ENCODE peak calls at places on chromosomes 11 and 22, in eight cellular contexts. O is HFF-Myc; J is activated CD4-positive, CD25-positive, alpha-beta regulatory T cell treated with anti-CD3 and anti-CD28 coated beads, Interleukin-2, amount 50 U/mL, for 72 hours; Y is EL; C is HuH-7.5; L is AG09319; D is substantia nigra; U is GM12891. N is an unnamed sample.

GRCh38 chr11:1192741-1193325 is 30.0 kb upstream of the MUC5B start:
- DNase-seq in U (no peak), L (no peak), O (no peak), D (no peak), J (peak; percentile 2), Y (no peak), C (no peak), N (no peak)

GRCh38 chr11:18527512-18527911 is 770 bp upstream of the TSG101 start:
- DNase-seq in U (no peak), D (no peak), Y (peak; percentile 46), C (no peak), O (no peak), J (no peak), L (peak; percentile 50), N (no peak)

GRCh38 chr11:121426476-121427454 is 25.3 kb upstream of the SORL1 start:
- DNase-seq in L (no peak), O (no peak), J (peak; percentile 64), C (peak; percentile 27), D (peak; percentile 22), Y (no peak), U (no peak), N (no peak)

GRCh38 chr11:70397336-70397982 is 870 bp upstream of the CTTN start:
- DNase-seq in U (no peak), O (no peak), D (no peak), J (no peak), Y (peak; percentile 51), L (no peak), C (peak; percentile 65), N (no peak)

GRCh38 chr11:108589136-108589535 is 4.4 kb downstream of the EXPH5 start:
- DNase-seq in U (no peak), C (no peak), O (no peak), Y (no peak), J (no peak), L (no peak), D (no peak), N (no peak)

GRCh38 chr22:35766654-35767580 is 49.2 kb downstream of the APOL5 start:
- DNase-seq in L (no peak), U (no peak), D (no peak), J (no peak), Y (no peak), O (no peak), C (no peak), N (no peak)

GRCh38 chr22:37409557-37409956 is 17.7 kb downstream of the ELFN2 start:
- DNase-seq in J (no peak), O (no peak), U (no peak), C (no peak), D (no peak), Y (no peak), L (no peak), N (no peak)

GRCh38 chr11:75013051-75013450 is 24.3 kb downstream of the NEU3 start:
- DNase-seq in C (no peak), O (no peak), U (no peak), D (no peak), J (no peak), Y (no peak), L (no peak), N (no peak)

GRCh38 chr11:70020336-70021214 is 57.5 kb upstream of the ANO1 start:
- DNase-seq in L (no peak), D (no peak), J (no peak), Y (no peak), C (no peak), O (no peak), U (no peak), N (no peak)

GRCh38 chr22:42978453-42979103 is 36.4 kb downstream of the PACSIN2 start:
- DNase-seq in J (no peak), L (no peak), U (no peak), D (no peak), Y (peak; percentile 64), O (no peak), C (no peak), N (no peak)

GRCh38 chr11:40384991-40385390 is 1074.5 kb downstream of the LRRC4C start:
- DNase-seq in C (no peak), D (no peak), L (peak; percentile 44), J (no peak), Y (peak; percentile 46), O (peak; percentile 83), U (no peak), N (no peak)

GRCh38 chr11:12389676-12390075 is 12.3 kb downstream of the PARVA start:
- DNase-seq in C (no peak), O (no peak), L (no peak), Y (no peak), J (no peak), D (no peak), U (no peak), N (no peak)

GRCh38 chr11:14202263-14203173 is 156.5 kb downstream of the RRAS2 start:
- DNase-seq in J (no peak), D (no peak), L (no peak), Y (no peak), U (peak; percentile 11), O (no peak), C (no peak), N (no peak)

GRCh38 chr11:44096360-44097188 is 1.1 kb downstream of the EXT2 start:
- DNase-seq in L (no peak), J (no peak), D (no peak), Y (peak; percentile 65), U (no peak), O (no peak), C (no peak), N (no peak)

GRCh38 chr11:4531666-4532065 is 13.3 kb upstream of the OR52M1 start:
- DNase-seq in U (no peak), L (no peak), J (no peak), O (no peak), Y (no peak), C (no peak), D (no peak), N (no peak)

GRCh38 chr11:99020324-99021225 is at the start of gene CNTN5:
- DNase-seq in U (no peak), D (peak; percentile 14), L (no peak), Y (peak; percentile 1), C (no peak), J (no peak), O (no peak), N (no peak)

GRCh38 chr11:29127456-29127855 is 889.4 kb downstream of the KCNA4 start:
- DNase-seq in L (peak; percentile 24), U (no peak), O (no peak), J (no peak), C (no peak), D (no peak), Y (no peak), N (no peak)

GRCh38 chr11:127191689-127192088 is 191.1 kb upstream of the KIRREL3 start:
- DNase-seq in C (no peak), J (no peak), L (no peak), O (no peak), U (no peak), D (no peak), Y (no peak), N (no peak)

GRCh38 chr11:70556884-70557741 is 158.8 kb downstream of the CTTN start:
- DNase-seq in C (no peak), Y (peak; percentile 9), U (no peak), D (no peak), O (no peak), L (no peak), J (no peak), N (no peak)

GRCh38 chr11:108913204-108913603 is 248.3 kb downstream of the DDX10 start:
- DNase-seq in D (no peak), O (no peak), C (no peak), Y (no peak), U (no peak), L (no peak), J (no peak), N (no peak)

N was measured in central memory CD8-positive, alpha-beta T cell.